ENCODE peak calls at places on chromosomes 3 and 15, in four cellular contexts. L is GM12865, V is IMR-90, R is tibial nerve. I is an unnamed sample.

GRCh38 chr15:94066811-94067210 is 164.6 kb upstream of the MCTP2 start:
- DNase-seq in R (no peak), V (no peak), L (no peak), I (no peak)

GRCh38 chr3:147507638-147508286 is 98.6 kb downstream of the ZIC1 start:
- DNase-seq in R (peak), L (no peak), V (no peak), I (no peak)

GRCh38 chr15:60385620-60386552 is 11.9 kb downstream of the ANXA2 start:
- DNase-seq in R (no peak), V (no peak), L (no peak), I (no peak)

GRCh38 chr15:41513282-41514227 is at the start of gene LTK:
- DNase-seq in L (peak), V (no peak), R (no peak), I (no peak)

GRCh38 chr3:196322-197153 is at the start of gene CHL1:
- DNase-seq in R (no peak), V (no peak), L (no peak), I (peak)

GRCh38 chr3:196643201-196643749 is 3.8 kb downstream of the NRROS start:
- DNase-seq in R (no peak), L (peak), V (no peak), I (no peak)

GRCh38 chr3:61650276-61650675 is 88.9 kb downstream of the PTPRG start:
- DNase-seq in V (peak), R (peak), L (no peak), I (no peak)

GRCh38 chr3:52123106-52123708 is 31.0 kb downstream of the POC1A start:
- DNase-seq in V (peak), L (peak), R (peak), I (peak)

GRCh38 chr3:14225421-14225820 is 46.8 kb downstream of the LSM3 start:
- DNase-seq in V (no peak), R (no peak), L (peak), I (no peak)

GRCh38 chr3:197682713-197683112 is 54.0 kb downstream of the RUBCN start:
- DNase-seq in V (no peak), R (no peak), L (no peak), I (no peak)

GRCh38 chr3:45131201-45131600 is 15.0 kb downstream of the CDCP1 start:
- DNase-seq in L (no peak), R (no peak), V (peak), I (no peak)

GRCh38 chr15:94004697-94005096 is 226.7 kb upstream of the MCTP2 start:
- DNase-seq in R (peak), L (no peak), V (no peak), I (no peak)

GRCh38 chr15:67784057-67784781 is 41.1 kb upstream of the SKOR1 start:
- DNase-seq in L (peak), R (no peak), V (no peak), I (no peak)

GRCh38 chr3:177713921-177714900 is 516.9 kb upstream of the TBL1XR1 start:
- DNase-seq in R (no peak), V (no peak), L (no peak), I (no peak)

GRCh38 chr3:35635407-35635806 is 3.9 kb upstream of the ARPP21 start:
- DNase-seq in V (no peak), R (no peak), L (no peak), I (no peak)

GRCh38 chr15:22887157-22887951 is 48.9 kb downstream of the NIPA2 start:
- DNase-seq in R (no peak), L (no peak), V (peak), I (no peak)

GRCh38 chr3:46400846-46401245 is 6.0 kb downstream of the CCR5AS start:
- DNase-seq in V (no peak), L (no peak), R (no peak), I (no peak)

GRCh38 chr15:89066280-89066679 is 22.0 kb upstream of the ABHD2 start:
- DNase-seq in V (no peak), L (no peak), R (no peak), I (no peak)

GRCh38 chr15:80662129-80662528 is 33.0 kb upstream of the ABHD17C start:
- DNase-seq in L (no peak), V (no peak), R (no peak), I (no peak)

GRCh38 chr3:70501596-70501995 is 189.2 kb upstream of the MDFIC2 start:
- DNase-seq in V (no peak), R (no peak), L (no peak), I (no peak)

GRCh38 chr3:189389346-189389745 is 217.6 kb downstream of the TPRG1 start:
- DNase-seq in V (no peak), L (no peak), R (no peak), I (no peak)

GRCh38 chr15:31352911-31353811 is 26.5 kb downstream of the KLF13 start:
- DNase-seq in V (peak), L (peak), R (peak), I (no peak)

GRCh38 chr3:177102526-177102925 is 94.8 kb downstream of the TBL1XR1 start:
- DNase-seq in L (no peak), R (no peak), V (peak), I (no peak)

GRCh38 chr3:119695480-119695879 is 7.3 kb upstream of the CFAP91 start:
- DNase-seq in R (no peak), L (peak), V (peak), I (no peak)

GRCh38 chr15:81751321-81751720 is 294.5 kb downstream of the MEX3B start:
- DNase-seq in R (no peak), L (no peak), V (no peak), I (no peak)

GRCh38 chr15:90211009-90211408 is 9.9 kb downstream of the SEMA4B start:
- DNase-seq in V (no peak), L (no peak), R (no peak), I (no peak)

GRCh38 chr3:159273608-159274007 is 471.8 kb downstream of the MFSD1 start:
- DNase-seq in L (peak), R (no peak), V (peak), I (peak)

GRCh38 chr15:100596792-100597191 is 5.2 kb downstream of the LINS1 start:
- DNase-seq in L (peak), R (no peak), V (no peak), I (no peak)

GRCh38 chr15:38758001-38758400 is 193.4 kb upstream of the RASGRP1 start:
- DNase-seq in R (no peak), L (no peak), V (peak), I (no peak)

GRCh38 chr3:126287536-126288181 is 69.5 kb downstream of the KLF15 start:
- DNase-seq in V (peak), R (peak), L (no peak), I (peak)

GRCh38 chr15:84082739-84083138 is 152.8 kb upstream of the GOLGA6L4 start:
- DNase-seq in R (no peak), V (no peak), L (no peak), I (no peak)

GRCh38 chr15:80752204-80752603 is 27.0 kb upstream of the CEMIP start:
- DNase-seq in L (no peak), V (no peak), R (no peak), I (no peak)

GRCh38 chr15:70538278-70538677 is 225.1 kb downstream of the UACA start:
- DNase-seq in R (no peak), V (no peak), L (no peak), I (no peak)

GRCh38 chr15:26378304-26378703 is 394.6 kb downstream of the GABRB3 start:
- DNase-seq in V (no peak), R (no peak), L (no peak), I (no peak)

GRCh38 chr15:93205413-93205812 is 116.4 kb upstream of the RGMA start:
- DNase-seq in R (peak), L (no peak), V (no peak), I (no peak)

DNA sequence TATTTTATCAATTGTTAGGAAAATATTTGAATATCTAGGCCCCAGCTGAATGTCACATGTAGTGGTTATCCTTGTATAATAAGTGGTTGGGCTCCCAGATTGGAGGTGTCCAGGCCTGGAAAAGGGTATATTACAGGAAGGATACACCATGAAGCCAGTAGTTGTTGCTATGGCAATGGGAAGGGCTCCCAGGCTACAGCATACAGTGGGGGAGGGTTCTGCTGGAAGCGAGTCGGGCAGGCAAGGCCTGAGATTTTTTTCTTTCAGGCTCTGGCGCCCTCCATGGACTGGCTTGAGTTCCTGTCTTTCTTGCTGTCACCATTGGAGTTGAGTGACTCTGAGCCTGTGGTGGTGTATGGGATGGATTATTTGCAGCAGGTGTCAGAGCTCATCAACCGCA is 8.9 kb downstream of the ECE2 start:
- DNase-seq in R (no peak), V (peak), L (peak), I (no peak)
- TF ChIP-seq CTCF in R (no peak), V (peak), L (peak), I (no peak)

GRCh38 chr3:10334461-10334860 is 13.5 kb upstream of the SEC13 start:
- DNase-seq in R (no peak), V (peak), L (no peak), I (no peak)
- TF ChIP-seq CTCF in R (no peak), V (peak), L (no peak), I (no peak)

DNA sequence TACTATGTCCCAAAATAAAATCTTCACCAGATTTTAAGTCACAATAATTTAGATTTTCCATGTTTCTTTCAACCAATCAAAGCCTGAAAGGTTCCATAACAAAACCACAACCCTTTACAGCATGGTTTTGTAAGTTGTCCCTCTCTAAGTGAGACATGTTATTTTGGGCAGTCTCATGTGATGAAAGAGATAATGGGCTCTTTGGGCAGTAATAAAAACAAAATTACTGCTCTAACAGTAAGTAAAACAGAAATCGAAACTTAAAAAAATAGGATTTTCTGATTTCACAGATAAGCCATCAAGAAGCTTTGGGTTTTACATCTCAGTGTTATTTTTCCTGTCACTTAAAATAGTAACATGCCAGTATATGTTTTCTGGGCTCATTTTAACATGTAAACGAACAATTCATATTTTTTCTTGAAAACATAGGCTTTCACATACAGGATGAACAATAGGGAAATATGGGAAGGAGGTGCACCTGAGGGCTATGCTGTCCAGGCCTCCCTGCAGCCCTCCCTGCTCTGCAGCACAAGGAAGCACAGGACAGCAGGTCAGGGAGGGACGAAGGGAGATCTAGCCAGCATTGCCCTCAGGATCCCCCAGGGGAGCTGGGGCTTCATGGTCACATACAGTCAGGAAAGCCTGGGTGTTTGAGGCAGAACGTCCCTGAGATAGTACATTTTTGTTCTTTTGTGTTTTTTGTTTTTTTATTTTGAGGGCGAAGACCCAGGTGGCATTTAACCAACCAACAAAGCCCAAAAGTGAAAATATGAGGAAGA is 157.4 kb downstream of the SHOX2 start:
- DNase-seq in L (no peak), R (no peak), V (no peak), I (no peak)
- TF ChIP-seq CTCF in L (no peak), R (no peak), V (no peak), I (no peak)

GRCh38 chr3:42600111-42600957 is at the start of gene NKTR:
- DNase-seq in L (peak), V (peak), R (peak), I (peak)

GRCh38 chr3:42602961-42603360 is 2.5 kb downstream of the NKTR start:
- DNase-seq in V (no peak), L (no peak), R (no peak), I (no peak)

GRCh38 chr3:42605550-42606173 is 5.2 kb downstream of the NKTR start:
- DNase-seq in L (no peak), R (no peak), V (no peak), I (no peak)

GRCh38 chr3:42600958-42601675 is 631 bp downstream of the NKTR start:
- DNase-seq in V (peak), L (peak), R (peak), I (peak)

GRCh38 chr3:42601898-42602581 is 1.6 kb downstream of the NKTR start:
- DNase-seq in R (no peak), L (peak), V (peak), I (no peak)
- TF ChIP-seq CTCF in R (no peak), L (no peak), V (peak), I (no peak)

DNA sequence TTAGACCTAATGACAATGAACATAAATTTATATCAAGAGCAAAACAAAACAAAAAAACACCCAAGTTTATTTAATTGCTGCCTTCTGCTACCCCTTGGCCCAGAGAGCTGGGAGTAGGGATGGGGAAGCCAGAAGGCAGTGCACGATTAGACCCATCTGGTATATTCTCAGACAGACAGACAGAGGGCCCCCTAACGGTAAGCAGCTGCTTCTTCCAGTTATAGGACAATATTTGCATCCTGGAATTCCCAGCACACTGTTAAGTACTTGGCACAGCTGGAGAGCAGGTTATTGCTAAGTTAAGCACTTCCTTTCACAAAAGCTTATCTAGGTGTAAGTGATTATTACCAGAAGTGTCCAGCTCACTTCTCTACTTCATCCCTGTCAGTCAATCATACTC is 39.3 kb downstream of the C2CD4B start:
- DNase-seq in V (peak), L (peak), R (no peak), I (no peak)
- TF ChIP-seq CTCF in V (peak), L (no peak), R (no peak), I (no peak)

GRCh38 chr15:65829150-65829764 is 37.2 kb upstream of the DENND4A start:
- DNase-seq in L (peak), R (no peak), V (peak), I (no peak)
- TF ChIP-seq CTCF in L (peak), R (peak), V (peak), I (peak)

DNA sequence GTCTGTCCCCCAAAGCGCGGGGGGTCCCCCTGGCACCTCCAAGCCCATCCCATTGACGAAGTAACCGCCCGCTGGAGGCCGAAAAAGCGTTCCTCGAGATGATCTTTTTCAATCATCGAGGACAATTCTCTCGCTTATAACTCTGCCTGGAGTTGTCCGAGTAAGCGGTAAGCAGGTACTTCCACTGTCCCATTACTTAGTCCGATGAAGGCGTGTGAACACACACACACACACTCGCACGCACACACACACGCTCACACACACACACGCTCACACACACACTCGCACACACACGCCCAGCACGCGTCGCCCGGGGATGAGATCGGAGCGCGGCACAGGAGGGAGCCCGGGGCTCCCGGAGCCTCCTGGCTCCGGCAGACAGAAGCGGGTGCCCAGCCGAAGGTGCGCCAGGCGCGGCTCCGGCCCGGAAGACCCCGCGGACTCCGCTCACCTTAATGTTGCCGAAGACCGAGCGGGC is 430 bp downstream of the SLCO2A1 start:
- DNase-seq in V (peak), L (no peak), R (no peak), I (peak)
- TF ChIP-seq CTCF in V (no peak), L (no peak), R (no peak), I (no peak)

I was measured in mesothelial cell of epicardium.